ENCODE peak calls at places on chromosomes 7 and 10, in six cellular contexts. One of them, this sample, is unnamed.

GRCh38 chr7:158583143-158583542 is 4.5 kb downstream of the PTPRN2 start:
- DNase-seq in pancreas: no peak
- DNase-seq in GM23338: no peak
- DNase-seq in IMR-90: no peak
- DNase-seq in GM23248: no peak
- DNase-seq in A549: no peak
- DNase-seq in this sample: no peak

GRCh38 chr7:3682028-3682712 is 381.1 kb downstream of the SDK1 start:
- DNase-seq in pancreas: no peak
- DNase-seq in GM23338: no peak
- DNase-seq in IMR-90: no peak
- DNase-seq in GM23248: no peak
- DNase-seq in A549: no peak
- DNase-seq in this sample: no peak

GRCh38 chr10:44470779-44471178 is 85.9 kb upstream of the CXCL12 start:
- DNase-seq in pancreas: no peak
- DNase-seq in GM23338: no peak
- DNase-seq in IMR-90: no peak
- DNase-seq in GM23248: peak
- DNase-seq in A549: no peak
- DNase-seq in this sample: no peak

GRCh38 chr10:117253908-117254307 is 13.0 kb downstream of the SLC18A2 start:
- DNase-seq in pancreas: no peak
- DNase-seq in GM23338: no peak
- DNase-seq in IMR-90: no peak
- DNase-seq in GM23248: no peak
- DNase-seq in A549: no peak
- DNase-seq in this sample: no peak

GRCh38 chr7:148222716-148223115 is 367.9 kb upstream of the C7orf33 start:
- DNase-seq in pancreas: no peak
- DNase-seq in GM23338: no peak
- DNase-seq in IMR-90: no peak
- DNase-seq in GM23248: no peak
- DNase-seq in A549: no peak
- DNase-seq in this sample: no peak

GRCh38 chr10:127989481-127989964 is 82.6 kb downstream of the PTPRE start:
- DNase-seq in pancreas: no peak
- DNase-seq in GM23338: no peak
- DNase-seq in IMR-90: no peak
- DNase-seq in GM23248: no peak
- DNase-seq in A549: no peak
- DNase-seq in this sample: peak

GRCh38 chr10:29657719-29658274 is 23.0 kb upstream of the SVIL start:
- DNase-seq in pancreas: no peak
- DNase-seq in GM23338: no peak
- DNase-seq in IMR-90: no peak
- DNase-seq in GM23248: no peak
- DNase-seq in A549: no peak
- DNase-seq in this sample: peak

GRCh38 chr7:137996386-137996851 is 5.5 kb downstream of the CREB3L2 start:
- DNase-seq in pancreas: peak
- DNase-seq in GM23338: no peak
- DNase-seq in IMR-90: peak
- DNase-seq in GM23248: peak
- DNase-seq in A549: no peak
- DNase-seq in this sample: no peak

GRCh38 chr7:127588697-127589482 is 679 bp downstream of the ARF5 start:
- DNase-seq in pancreas: peak
- DNase-seq in GM23338: peak
- DNase-seq in IMR-90: peak
- DNase-seq in GM23248: peak
- DNase-seq in A549: peak
- DNase-seq in this sample: peak

GRCh38 chr10:1272079-1272478 is 215.9 kb downstream of the WDR37 start:
- DNase-seq in pancreas: no peak
- DNase-seq in GM23338: no peak
- DNase-seq in IMR-90: no peak
- DNase-seq in GM23248: no peak
- DNase-seq in A549: no peak
- DNase-seq in this sample: no peak

GRCh38 chr10:9010093-9010492 is 955.6 kb downstream of the GATA3 start:
- DNase-seq in pancreas: no peak
- DNase-seq in GM23338: peak
- DNase-seq in IMR-90: no peak
- DNase-seq in GM23248: no peak
- DNase-seq in A549: no peak
- DNase-seq in this sample: no peak

GRCh38 chr7:131859162-131859821 is 302.9 kb upstream of the PODXL start:
- DNase-seq in pancreas: peak
- DNase-seq in GM23338: peak
- DNase-seq in IMR-90: peak
- DNase-seq in GM23248: peak
- DNase-seq in A549: peak
- DNase-seq in this sample: peak

GRCh38 chr10:16754765-16755164 is 62.5 kb downstream of the RSU1 start:
- DNase-seq in pancreas: no peak
- DNase-seq in GM23338: no peak
- DNase-seq in IMR-90: no peak
- DNase-seq in GM23248: no peak
- DNase-seq in A549: no peak
- DNase-seq in this sample: no peak

GRCh38 chr7:80659120-80660055 is 20.9 kb downstream of the CD36 start:
- DNase-seq in pancreas: no peak
- DNase-seq in GM23338: peak
- DNase-seq in IMR-90: peak
- DNase-seq in GM23248: peak
- DNase-seq in A549: peak
- DNase-seq in this sample: peak

GRCh38 chr10:78596556-78596955 is 472.2 kb upstream of the ZMIZ1 start:
- DNase-seq in pancreas: no peak
- DNase-seq in GM23338: no peak
- DNase-seq in IMR-90: no peak
- DNase-seq in GM23248: no peak
- DNase-seq in A549: no peak
- DNase-seq in this sample: no peak

GRCh38 chr10:67520924-67521520 is 175.0 kb downstream of the CTNNA3 start:
- DNase-seq in pancreas: no peak
- DNase-seq in GM23338: peak
- DNase-seq in IMR-90: peak
- DNase-seq in GM23248: peak
- DNase-seq in A549: peak
- DNase-seq in this sample: peak

GRCh38 chr7:134019251-134019650 is 107.9 kb upstream of the LRGUK start:
- DNase-seq in pancreas: no peak
- DNase-seq in GM23338: no peak
- DNase-seq in IMR-90: no peak
- DNase-seq in GM23248: no peak
- DNase-seq in A549: no peak
- DNase-seq in this sample: no peak

GRCh38 chr10:126014309-126014708 is 117.9 kb downstream of the FANK1 start:
- DNase-seq in pancreas: no peak
- DNase-seq in GM23338: no peak
- DNase-seq in IMR-90: peak
- DNase-seq in GM23248: peak
- DNase-seq in A549: no peak
- DNase-seq in this sample: no peak

GRCh38 chr7:132232394-132232793 is 343.9 kb downstream of the PLXNA4 start:
- DNase-seq in pancreas: no peak
- DNase-seq in GM23338: no peak
- DNase-seq in IMR-90: no peak
- DNase-seq in GM23248: no peak
- DNase-seq in A549: no peak
- DNase-seq in this sample: no peak

GRCh38 chr7:44967571-44968446 is 11.0 kb downstream of the MYO1G start:
- DNase-seq in pancreas: peak
- DNase-seq in GM23338: peak
- DNase-seq in IMR-90: no peak
- DNase-seq in GM23248: peak
- DNase-seq in A549: peak
- DNase-seq in this sample: no peak

GRCh38 chr7:5500056-5500776 is 76.6 kb upstream of the TNRC18 start:
- DNase-seq in pancreas: no peak
- DNase-seq in GM23338: no peak
- DNase-seq in IMR-90: peak
- DNase-seq in GM23248: no peak
- DNase-seq in A549: no peak
- DNase-seq in this sample: no peak

GRCh38 chr7:141354251-141354650 is 197.0 kb upstream of the AGK start:
- DNase-seq in pancreas: no peak
- DNase-seq in GM23338: no peak
- DNase-seq in IMR-90: peak
- DNase-seq in GM23248: peak
- DNase-seq in A549: no peak
- DNase-seq in this sample: no peak

GRCh38 chr7:129351320-129351719 is 82.9 kb upstream of the STRIP2 start:
- DNase-seq in pancreas: no peak
- DNase-seq in GM23338: no peak
- DNase-seq in IMR-90: peak
- DNase-seq in GM23248: peak
- DNase-seq in A549: no peak
- DNase-seq in this sample: no peak

GRCh38 chr7:3197567-3198212 is 103.4 kb upstream of the SDK1 start:
- DNase-seq in pancreas: no peak
- DNase-seq in GM23338: no peak
- DNase-seq in IMR-90: no peak
- DNase-seq in GM23248: no peak
- DNase-seq in A549: no peak
- DNase-seq in this sample: no peak

GRCh38 chr10:27541728-27542285 is 37.7 kb downstream of the RAB18 start:
- DNase-seq in pancreas: no peak
- DNase-seq in GM23338: no peak
- DNase-seq in IMR-90: no peak
- DNase-seq in GM23248: no peak
- DNase-seq in A549: no peak
- DNase-seq in this sample: no peak

GRCh38 chr7:129781128-129781855 is 169.8 kb downstream of the NRF1 start:
- DNase-seq in pancreas: peak
- DNase-seq in GM23338: peak
- DNase-seq in IMR-90: no peak
- DNase-seq in GM23248: no peak
- DNase-seq in A549: no peak
- DNase-seq in this sample: peak

DNA sequence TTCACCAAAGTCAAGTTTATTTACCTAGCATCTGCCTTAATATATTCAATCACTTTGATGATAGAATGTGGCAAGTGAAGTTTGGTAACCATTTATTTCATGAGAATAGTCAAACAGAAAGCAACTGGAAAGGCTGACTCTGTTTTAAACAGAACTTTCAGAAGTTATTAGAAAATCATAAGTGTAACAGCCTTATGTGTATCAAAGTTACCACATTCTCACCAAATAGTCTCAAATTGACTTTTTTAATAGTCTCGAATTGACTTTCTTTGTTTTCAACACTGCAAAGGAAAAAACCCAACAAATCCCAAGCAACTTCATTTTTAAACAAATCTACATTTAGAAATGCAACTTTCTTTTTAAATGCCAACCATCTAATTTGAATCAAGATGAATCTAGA is 29.5 kb downstream of the NAMPT start:
- DNase-seq in pancreas: no peak
- DNase-seq in GM23338: no peak
- DNase-seq in IMR-90: no peak
- DNase-seq in GM23248: no peak
- DNase-seq in A549: no peak
- DNase-seq in this sample: no peak
- H3K27ac ChIP-seq in pancreas: no peak
- H3K27ac ChIP-seq in GM23338: no peak
- H3K27ac ChIP-seq in IMR-90: no peak
- H3K27ac ChIP-seq in GM23248: no peak
- H3K27ac ChIP-seq in A549: no peak
- H3K27ac ChIP-seq in this sample: no peak

GRCh38 chr7:120993011-120993574 is 4.6 kb downstream of the CPED1 start:
- DNase-seq in pancreas: no peak
- DNase-seq in GM23338: no peak
- DNase-seq in IMR-90: peak
- DNase-seq in GM23248: peak
- DNase-seq in A549: no peak
- DNase-seq in this sample: peak
- H3K4me3 ChIP-seq in pancreas: no peak
- H3K4me3 ChIP-seq in GM23338: no peak
- H3K4me3 ChIP-seq in IMR-90: peak
- H3K4me3 ChIP-seq in GM23248: peak
- H3K4me3 ChIP-seq in A549: no peak
- H3K4me3 ChIP-seq in this sample: no peak

DNA sequence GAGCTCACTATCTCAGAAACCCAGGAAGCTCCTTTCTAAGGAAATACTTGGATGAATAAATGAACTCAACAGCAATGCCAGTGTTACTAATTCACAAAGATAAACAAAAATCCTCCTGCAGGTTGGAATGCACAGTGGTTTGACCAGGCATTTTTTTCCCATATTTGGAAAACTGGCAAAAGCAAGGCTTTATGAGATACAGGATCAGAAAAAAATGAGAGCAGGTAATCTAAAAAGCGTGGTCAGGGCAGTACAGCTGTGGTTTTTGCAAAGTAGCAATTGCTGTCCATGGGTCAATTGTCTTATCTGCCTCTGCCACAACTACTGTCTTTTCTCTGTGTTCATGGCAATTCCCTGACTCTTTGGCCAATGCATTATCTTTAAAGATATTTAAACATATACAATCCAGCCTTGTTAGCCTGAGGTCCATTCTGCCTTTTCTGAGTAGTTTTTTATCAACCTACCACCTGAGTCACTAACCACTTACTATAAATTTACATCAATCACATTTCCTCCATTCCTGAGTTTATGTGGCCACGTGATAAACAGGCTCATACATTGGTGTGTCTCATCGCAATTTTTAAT is 564.5 kb upstream of the IGFBP3 start:
- DNase-seq in pancreas: no peak
- DNase-seq in GM23338: no peak
- DNase-seq in IMR-90: peak
- DNase-seq in GM23248: peak
- DNase-seq in A549: peak
- DNase-seq in this sample: no peak
- H3K27ac ChIP-seq in pancreas: no peak
- H3K27ac ChIP-seq in GM23338: no peak
- H3K27ac ChIP-seq in IMR-90: peak
- H3K27ac ChIP-seq in GM23248: peak
- H3K27ac ChIP-seq in A549: peak
- H3K27ac ChIP-seq in this sample: no peak

DNA sequence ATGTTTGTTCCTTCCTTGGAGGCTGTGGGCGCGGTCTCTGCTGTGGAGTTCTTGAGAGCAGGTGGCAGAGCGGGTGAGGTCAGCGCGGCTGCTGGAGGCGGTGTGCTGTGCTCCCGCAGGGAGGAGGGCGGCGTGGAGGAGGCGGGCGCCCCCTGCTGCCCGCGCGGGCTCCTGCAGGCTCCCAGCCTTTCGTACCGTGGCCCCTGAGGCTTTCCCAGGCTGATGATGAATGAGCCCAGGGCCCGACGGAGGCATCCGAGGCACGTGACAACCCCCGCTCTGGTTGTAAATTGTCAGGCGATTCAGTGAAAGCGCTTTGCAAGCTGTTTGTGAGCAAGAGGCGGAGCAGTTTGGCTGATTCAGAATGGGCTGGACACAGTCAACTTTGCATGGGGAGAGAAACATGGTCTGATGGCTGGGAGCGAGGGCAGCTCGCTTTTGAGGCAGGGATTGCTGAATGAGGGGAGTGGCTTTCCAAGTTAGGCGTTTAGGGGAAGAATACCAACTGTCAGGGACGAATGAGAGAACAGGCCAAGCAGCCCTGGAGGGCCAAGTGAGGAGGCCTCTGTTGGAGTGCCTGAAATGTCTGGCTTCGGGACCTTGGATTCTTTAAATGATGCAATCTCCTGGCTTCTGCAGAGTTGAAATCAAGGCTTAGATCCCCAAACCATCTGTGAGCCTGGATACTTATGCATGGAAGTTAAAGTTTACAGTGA is 46.6 kb downstream of the CDHR3 start:
- DNase-seq in pancreas: peak
- DNase-seq in GM23338: peak
- DNase-seq in IMR-90: peak
- DNase-seq in GM23248: peak
- DNase-seq in A549: peak
- DNase-seq in this sample: peak
- H3K4me3 ChIP-seq in pancreas: no peak
- H3K4me3 ChIP-seq in GM23338: peak
- H3K4me3 ChIP-seq in IMR-90: no peak
- H3K4me3 ChIP-seq in GM23248: peak
- H3K4me3 ChIP-seq in A549: no peak
- H3K4me3 ChIP-seq in this sample: no peak